ENCODE peak calls at places on chromosomes 5 and 9, in eight cellular contexts. M is suprapubic skin, I is GM12891, D is K562, Z is transverse colon, O is HL-60, U is GM12892, H is HepG2. Q is an unnamed sample.

GRCh38 chr9:107137495-107138202 is 145.4 kb upstream of the RAD23B start:
- DNase-seq in H (peak; percentile 21), D (peak; percentile 37), I (no peak), M (no peak), U (no peak), O (peak; percentile 0), Z (no peak), Q (no peak)

GRCh38 chr5:54717870-54718269 is 200.3 kb downstream of the SNX18 start:
- DNase-seq in O (no peak), H (no peak), Z (no peak), D (no peak), I (no peak), U (no peak), M (no peak), Q (no peak)

GRCh38 chr5:525916-526315 is 1.7 kb upstream of the SLC9A3 start:
- DNase-seq in I (no peak), U (no peak), H (no peak), D (no peak), Z (no peak), M (no peak), O (no peak), Q (no peak)

GRCh38 chr5:143577554-143577953 is 174.1 kb upstream of the NR3C1 start:
- DNase-seq in M (no peak), O (no peak), H (no peak), Z (no peak), U (no peak), D (no peak), I (no peak), Q (no peak)

GRCh38 chr9:113316032-113316431 is 12.9 kb upstream of the RNF183 start:
- DNase-seq in H (no peak), U (no peak), I (no peak), D (no peak), O (no peak), Z (no peak), M (no peak), Q (no peak)

GRCh38 chr5:42875785-42876374 is 64.2 kb upstream of the SELENOP start:
- DNase-seq in Z (no peak), U (no peak), D (peak; percentile 42), I (no peak), M (no peak), O (no peak), H (peak; percentile 59), Q (no peak)

GRCh38 chr9:8816361-8816760 is 1016.8 kb upstream of the DMAC1 start:
- DNase-seq in M (no peak), Z (no peak), O (no peak), U (no peak), I (no peak), H (no peak), D (no peak), Q (no peak)

GRCh38 chr5:17118631-17119030 is 98.8 kb upstream of the BASP1 start:
- DNase-seq in H (peak; percentile 16), O (peak; percentile 89), U (no peak), I (no peak), Z (peak; percentile 50), M (peak; percentile 65), D (peak; percentile 67), Q (peak; percentile 41)

GRCh38 chr5:33227746-33228145 is 213.0 kb upstream of the TARS1 start:
- DNase-seq in H (no peak), O (no peak), I (no peak), Z (no peak), M (no peak), U (no peak), D (no peak), Q (no peak)

GRCh38 chr5:43711496-43711895 is 108.5 kb downstream of the NNT start:
- DNase-seq in D (no peak), H (peak; percentile 12), Z (no peak), O (no peak), U (no peak), I (no peak), M (no peak), Q (no peak)

GRCh38 chr9:33453286-33453882 is 6.0 kb upstream of the AQP3 start:
- DNase-seq in O (no peak), U (no peak), D (peak; percentile 50), I (no peak), M (no peak), Z (no peak), H (no peak), Q (no peak)

GRCh38 chr5:78888580-78889187 is 96.4 kb downstream of the ARSB start:
- DNase-seq in I (no peak), H (no peak), U (no peak), O (no peak), D (no peak), Z (no peak), M (no peak), Q (no peak)

GRCh38 chr5:95042040-95042439 is 242.9 kb downstream of the MCTP1 start:
- DNase-seq in H (no peak), Z (no peak), U (no peak), D (no peak), M (no peak), O (no peak), I (no peak), Q (no peak)

GRCh38 chr5:160539431-160539830 is 117.8 kb downstream of the PTTG1 start:
- DNase-seq in O (no peak), H (no peak), U (no peak), D (no peak), M (no peak), Z (no peak), I (no peak), Q (no peak)

GRCh38 chr9:120873512-120873911 is 3.5 kb downstream of the PHF19 start:
- DNase-seq in O (no peak), H (no peak), I (no peak), D (no peak), M (no peak), Z (no peak), U (no peak), Q (no peak)

GRCh38 chr9:14400658-14400995 is 86.7 kb upstream of the NFIB start:
- DNase-seq in I (no peak), Z (peak; percentile 7), D (peak; percentile 60), U (no peak), O (no peak), H (peak; percentile 35), M (peak; percentile 72), Q (peak; percentile 31)

GRCh38 chr9:5499889-5500398 is 10.4 kb upstream of the PDCD1LG2 start:
- DNase-seq in D (peak; percentile 73), U (no peak), M (no peak), O (no peak), I (no peak), H (no peak), Z (no peak), Q (no peak)

GRCh38 chr5:90437663-90438062 is 28.1 kb upstream of the CETN3 start:
- DNase-seq in M (no peak), H (no peak), U (no peak), O (no peak), Z (no peak), D (no peak), I (no peak), Q (no peak)

GRCh38 chr9:37034320-37034937 is 361 bp upstream of the PAX5 start:
- DNase-seq in Z (peak; percentile 39), U (no peak), H (no peak), M (no peak), O (no peak), D (no peak), I (no peak), Q (no peak)

GRCh38 chr9:16505159-16505558 is 365.3 kb downstream of the BNC2 start:
- DNase-seq in I (no peak), H (no peak), Z (no peak), O (no peak), M (no peak), U (no peak), D (no peak), Q (peak; percentile 27)

GRCh38 chr9:79155308-79155707 is 416.5 kb upstream of the TLE4 start:
- DNase-seq in M (no peak), Z (no peak), U (no peak), I (no peak), O (no peak), H (no peak), D (no peak), Q (no peak)

GRCh38 chr5:159337291-159337974 is 7.1 kb upstream of the IL12B start:
- DNase-seq in O (peak; percentile 55), H (no peak), I (no peak), M (no peak), Z (no peak), D (peak; percentile 38), U (no peak), Q (no peak)

GRCh38 chr5:52867809-52868208 is 80.1 kb downstream of the ITGA1 start:
- DNase-seq in I (no peak), O (no peak), Z (no peak), M (no peak), U (no peak), D (no peak), H (no peak), Q (no peak)
- TF ChIP-seq POLR2AphosphoS5 in I (no peak), O (no peak), Z (no peak), M (no peak), U (no peak), D (no peak), H (no peak), Q (no peak)

DNA sequence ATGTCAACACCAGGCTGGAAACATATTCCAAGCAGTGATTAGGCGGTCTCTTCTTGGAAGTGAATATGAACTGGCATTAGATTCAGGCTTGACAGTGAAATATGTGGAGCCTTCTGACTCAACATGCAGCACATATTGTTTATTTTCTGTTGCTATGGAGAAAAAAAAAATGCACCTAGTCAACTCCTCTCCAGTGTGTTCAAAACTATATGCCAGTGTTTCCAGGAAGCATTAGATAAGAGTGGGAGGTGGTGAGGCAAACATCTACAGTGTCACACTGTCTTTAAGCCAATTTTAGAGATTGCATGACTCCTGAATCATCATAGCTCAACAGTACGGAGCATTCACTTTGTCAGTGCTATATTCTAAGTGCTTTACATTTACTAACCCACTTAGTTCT is 117.9 kb downstream of the HCN1 start:
- DNase-seq in D (no peak), M (no peak), H (no peak), I (no peak), Z (no peak), U (no peak), O (no peak), Q (no peak)
- TF ChIP-seq POLR2AphosphoS5 in D (no peak), M (no peak), H (no peak), I (no peak), Z (no peak), U (no peak), O (no peak), Q (no peak)

DNA sequence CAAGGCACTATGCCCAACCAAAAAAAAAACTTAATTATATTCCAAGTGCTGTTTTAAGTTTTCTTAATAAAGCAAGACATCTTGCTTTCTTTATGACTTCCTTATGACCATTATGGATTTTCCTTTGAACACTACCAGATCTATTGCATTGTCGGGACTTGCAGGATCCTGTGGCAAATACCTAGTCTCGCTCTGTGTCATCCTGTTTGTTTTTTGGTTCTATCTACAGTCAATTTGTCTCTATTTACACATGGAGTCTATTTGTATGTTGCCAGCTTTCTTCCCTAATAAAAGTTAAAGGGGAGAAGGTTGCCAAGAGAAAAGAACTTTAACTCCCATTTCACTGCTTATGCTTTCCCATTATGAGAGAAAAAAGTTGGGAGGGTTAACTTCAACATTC is 4.9 kb downstream of the HINT1 start:
- DNase-seq in U (no peak), O (no peak), M (no peak), D (no peak), I (no peak), Z (no peak), H (no peak), Q (no peak)
- TF ChIP-seq POLR2AphosphoS5 in U (no peak), O (no peak), M (no peak), D (no peak), I (no peak), Z (no peak), H (no peak), Q (no peak)

GRCh38 chr9:124257865-124258764 is at the start of gene NEK6:
- DNase-seq in H (no peak), O (no peak), U (peak; percentile 54), Z (peak; percentile 19), D (peak; percentile 40), M (no peak), I (peak; percentile 52), Q (peak; percentile 40)
- TF ChIP-seq POLR2AphosphoS5 in H (no peak), O (peak; percentile 25), U (peak; percentile 78), Z (peak; percentile 29), D (no peak), M (no peak), I (peak; percentile 42), Q (no peak)